ENCODE peak calls at places on chromosomes 1 and 21, in seven cellular contexts. R is foreskin fibroblast, D is kidney, S is upper lobe of right lung, W is right atrium auricular region, G is endothelial cell of umbilical vein, O is fibroblast of the aortic adventitia. C is an unnamed sample.

GRCh38 chr1:13703128-13703513 is 3.1 kb downstream of the PRDM2 start:
- DNase-seq in R (no peak), D (no peak), S (no peak), W (no peak), G (no peak), O (no peak), C (no peak)

GRCh38 chr1:23184203-23184602 is 15.5 kb upstream of the LUZP1 start:
- DNase-seq in R (no peak), D (no peak), S (no peak), W (no peak), G (no peak), O (no peak), C (no peak)

GRCh38 chr1:155218854-155219591 is 10.5 kb downstream of the MTX1 start:
- DNase-seq in R (peak; percentile 85), D (no peak), S (no peak), W (no peak), G (peak; percentile 59), O (peak; percentile 83), C (peak; percentile 81)

GRCh38 chr1:110783292-110783918 is 89.5 kb upstream of the CD53 start:
- DNase-seq in R (peak; percentile 68), D (no peak), S (no peak), W (no peak), G (peak; percentile 47), O (peak; percentile 63), C (peak; percentile 64)

GRCh38 chr1:230867903-230868735 is at the start of gene C1orf198:
- DNase-seq in R (peak; percentile 80), D (peak; percentile 94), S (peak; percentile 91), W (no peak), G (peak; percentile 60), O (no peak), C (peak; percentile 39)

GRCh38 chr21:46650476-46651098 is 15.1 kb downstream of the PRMT2 start:
- DNase-seq in R (peak; percentile 63), D (no peak), S (no peak), W (no peak), G (no peak), O (no peak), C (no peak)

GRCh38 chr1:150061632-150062101 is 5.9 kb upstream of the VPS45 start:
- DNase-seq in R (peak; percentile 88), D (no peak), S (no peak), W (no peak), G (no peak), O (peak; percentile 99), C (peak; percentile 88)

GRCh38 chr21:33894736-33895288 is 20.8 kb downstream of the ATP5PO start:
- DNase-seq in R (peak; percentile 93), D (peak; percentile 86), S (peak; percentile 82), W (peak; percentile 84), G (peak; percentile 92), O (peak; percentile 89), C (peak; percentile 92)

GRCh38 chr1:162014202-162014601 is 9.5 kb downstream of the OLFML2B start:
- DNase-seq in R (no peak), D (no peak), S (no peak), W (no peak), G (no peak), O (no peak), C (no peak)

GRCh38 chr21:33299181-33299752 is 25.5 kb upstream of the IFNAR1 start:
- DNase-seq in R (no peak), D (no peak), S (no peak), W (no peak), G (no peak), O (no peak), C (no peak)

GRCh38 chr1:28860332-28861073 is 48.5 kb downstream of the OPRD1 start:
- DNase-seq in R (peak; percentile 59), D (no peak), S (no peak), W (no peak), G (peak; percentile 36), O (peak; percentile 14), C (peak; percentile 16)

GRCh38 chr21:43297989-43298388 is 128.9 kb downstream of the SIK1 start:
- DNase-seq in R (no peak), D (peak; percentile 62), S (no peak), W (no peak), G (no peak), O (no peak), C (no peak)
- H3K4me3 ChIP-seq in R (no peak overlapping the region), D (no peak overlapping the region), S (no peak overlapping the region), W (no peak overlapping the region), G (no peak overlapping the region), O (no peak overlapping the region), C (no peak overlapping the region)

GRCh38 chr1:36306210-36306901 is at the start of gene SH3D21:
- DNase-seq in R (peak; percentile 70), D (peak; percentile 92), S (peak; percentile 88), W (no peak), G (peak; percentile 20), O (no peak), C (no peak)
- TF ChIP-seq CTCF in R (no peak), D (no peak), S (no peak), W (peak; percentile 48), G (no peak), O (no peak), C (no peak)

GRCh38 chr1:156703336-156703735 is 2.0 kb downstream of the CRABP2 start:
- DNase-seq in R (no peak), D (no peak), S (no peak), W (no peak), G (no peak), O (no peak), C (no peak)
- H3K4me3 ChIP-seq in R (peak overlapping the region; percentile 83), D (no peak overlapping the region), S (no peak overlapping the region), W (no peak overlapping the region), G (no peak overlapping the region), O (peak overlapping the region; percentile 79), C (no peak overlapping the region)

GRCh38 chr1:180168786-180169640 is 14.3 kb downstream of the QSOX1 start:
- DNase-seq in R (peak; percentile 52), D (no peak), S (peak; percentile 78), W (no peak), G (peak; percentile 51), O (peak; percentile 27), C (peak; percentile 54)
- TF ChIP-seq CTCF in R (peak; percentile 63), D (peak; percentile 41), S (peak; percentile 55), W (peak; percentile 59), G (peak; percentile 63), O (peak; percentile 65), C (peak; percentile 69)

DNA sequence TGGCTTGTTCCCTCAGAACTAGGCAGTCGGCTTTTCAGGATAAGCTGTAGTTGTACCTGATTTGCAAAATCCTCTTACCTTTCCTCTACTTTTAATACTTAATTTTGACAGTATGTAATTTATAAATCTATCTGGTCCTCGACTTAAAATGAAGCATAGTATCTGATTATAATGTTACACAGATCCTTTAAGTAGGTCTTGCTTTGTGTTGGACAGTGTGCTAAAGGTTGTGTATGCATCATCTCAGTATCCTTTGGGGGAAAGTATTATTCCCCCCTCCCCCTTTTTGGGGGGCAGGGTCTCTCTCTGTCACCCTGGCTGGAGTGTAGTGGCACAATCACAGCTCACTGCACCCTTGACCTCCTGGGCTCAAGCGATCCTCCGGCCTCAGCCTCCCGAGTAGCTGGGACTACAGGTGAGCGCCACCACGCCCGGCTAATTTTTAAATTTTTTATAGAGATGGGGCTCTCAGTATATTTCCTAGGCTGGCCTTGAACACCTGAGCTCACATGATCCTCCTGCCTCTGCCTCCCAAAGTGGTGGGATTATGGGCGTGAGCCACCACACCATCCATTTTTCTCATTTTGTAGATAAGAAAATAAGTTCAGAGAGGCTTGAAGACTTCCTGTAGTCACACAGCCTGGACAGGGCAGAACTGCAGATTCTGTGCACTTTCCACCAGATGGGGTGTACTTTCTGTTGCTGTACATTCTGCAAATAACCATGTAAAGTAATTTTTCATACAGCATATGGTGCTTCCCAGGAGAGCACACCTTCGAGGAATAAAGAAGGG is 791 bp upstream of the STX6 start:
- DNase-seq in R (no peak), D (no peak), S (no peak), W (no peak), G (no peak), O (no peak), C (no peak)
- H3K4me3 ChIP-seq in R (peak overlapping the region; percentile 50), D (peak overlapping the region; percentile 56), S (peak overlapping the region; percentile 45), W (peak overlapping the region; percentile 97), G (peak overlapping the region; percentile 1), O (peak overlapping the region; percentile 60), C (peak overlapping the region; percentile 90)

GRCh38 chr1:62687903-62688686 is at the start of gene DOCK7:
- DNase-seq in R (peak; percentile 94), D (peak; percentile 90), S (peak; percentile 91), W (peak; percentile 78), G (peak; percentile 73), O (peak; percentile 74), C (peak; percentile 83)

GRCh38 chr1:62687421-62687902 is 724 bp downstream of the DOCK7 start:
- DNase-seq in R (peak; percentile 56), D (peak; percentile 78), S (no peak), W (no peak), G (peak; percentile 54), O (peak; percentile 44), C (peak; percentile 44)

GRCh38 chr1:62691062-62691844 is 3.1 kb upstream of the DOCK7 start:
- DNase-seq in R (no peak), D (no peak), S (no peak), W (no peak), G (no peak), O (no peak), C (no peak)

GRCh38 chr1:62688687-62689085 is 500 bp upstream of the DOCK7 start:
- DNase-seq in R (peak; percentile 48), D (no peak), S (no peak), W (no peak), G (no peak), O (peak; percentile 46), C (peak; percentile 29)

DNA sequence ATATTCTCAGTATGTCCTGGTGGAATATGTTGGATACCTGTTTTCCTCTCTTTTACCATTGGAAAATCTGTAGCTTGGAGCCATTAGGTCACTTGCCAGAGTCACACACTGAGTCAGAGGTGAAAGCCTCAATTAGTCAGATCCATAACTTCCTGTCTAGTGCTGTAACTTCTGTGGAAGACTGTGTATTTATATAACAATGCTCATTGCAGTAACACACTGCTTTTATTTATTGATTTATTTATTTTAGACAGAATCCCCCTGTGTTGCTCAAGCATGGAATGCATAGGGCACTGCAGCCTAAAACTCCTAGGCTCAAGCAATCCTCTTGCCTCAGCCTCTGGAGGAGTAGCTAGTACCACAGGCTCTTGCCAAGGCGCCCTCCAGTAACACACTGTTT is 1.3 kb upstream of the DOCK7 start:
- DNase-seq in R (peak; percentile 91), D (no peak), S (no peak), W (no peak), G (peak; percentile 76), O (peak; percentile 57), C (peak; percentile 62)
- TF ChIP-seq CTCF in R (no peak), D (no peak), S (no peak), W (no peak), G (no peak), O (no peak), C (no peak)